ENCODE peak calls at places on chromosomes 16 and 17, in ten cellular contexts. Z is HCT116, P is astrocyte, C is stomach, R is PC-9, H is heart left ventricle, Y is colonic mucosa, Q is lower lobe of right lung, T is uterus, I is fibroblast of lung. F is an unnamed sample.

GRCh38 chr17:17770371-17771059 is 66.3 kb downstream of the SREBF1 start:
- DNase-seq in Q (no peak), H (no peak), Y (no peak), I (no peak), Z (no peak), C (no peak), R (peak; percentile 20), T (no peak), P (no peak), F (no peak)

GRCh38 chr16:65122974-65123845 is 1.3 kb upstream of the CDH11 start:
- DNase-seq in Z (no peak), Y (peak; percentile 56), I (peak; percentile 73), H (peak; percentile 56), P (peak; percentile 56), C (peak; percentile 26), R (no peak), Q (peak; percentile 49), T (peak; percentile 83), F (no peak)

GRCh38 chr17:83083368-83084201 is 4.2 kb downstream of the METRNL start:
- DNase-seq in Y (peak; percentile 58), T (peak; percentile 75), R (peak; percentile 88), I (peak; percentile 99), Z (no peak), Q (no peak), C (no peak), H (no peak), P (peak; percentile 99), F (peak; percentile 70)

GRCh38 chr16:85418978-85419491 is 194.1 kb upstream of the GSE1 start:
- DNase-seq in Q (peak; percentile 35), C (no peak), R (no peak), I (no peak), Z (no peak), Y (no peak), P (no peak), H (peak; percentile 21), T (no peak), F (no peak)

GRCh38 chr17:5680766-5681165 is 96.5 kb upstream of the NLRP1 start:
- DNase-seq in I (no peak), Q (no peak), Z (no peak), P (no peak), H (no peak), R (no peak), T (no peak), Y (no peak), C (no peak), F (no peak)

GRCh38 chr16:54654429-54654828 is 276.2 kb upstream of the IRX5 start:
- DNase-seq in Z (no peak), P (no peak), Q (no peak), I (no peak), C (no peak), H (no peak), Y (no peak), R (no peak), T (no peak), F (no peak)

GRCh38 chr16:58236231-58236690 is 38.4 kb upstream of the CSNK2A2 start:
- DNase-seq in Y (peak; percentile 84), R (no peak), P (peak; percentile 27), H (peak; percentile 72), C (peak; percentile 71), T (peak; percentile 52), Q (peak; percentile 75), I (peak; percentile 44), Z (peak; percentile 57), F (peak; percentile 46)

GRCh38 chr17:27906623-27907022 is 13.5 kb upstream of the LYRM9 start:
- DNase-seq in Y (no peak), Q (no peak), H (no peak), Z (no peak), C (no peak), I (no peak), T (no peak), P (no peak), R (no peak), F (no peak)

GRCh38 chr16:30660424-30661251 is 2.4 kb downstream of the FBRS start:
- DNase-seq in Z (no peak), Q (no peak), I (peak; percentile 41), C (no peak), R (no peak), P (peak; percentile 27), H (no peak), Y (peak; percentile 89), T (no peak), F (peak; percentile 78)

GRCh38 chr17:49229805-49230600 is 584 bp downstream of the PHOSPHO1 start:
- DNase-seq in R (no peak), T (no peak), C (no peak), Y (no peak), H (no peak), Q (peak; percentile 51), Z (no peak), I (no peak), P (no peak), F (no peak)

GRCh38 chr17:28925912-28926365 is 23.1 kb upstream of the DHRS13 start:
- DNase-seq in Z (no peak), Y (no peak), C (no peak), R (peak; percentile 92), H (no peak), T (no peak), Q (no peak), P (peak; percentile 92), I (peak; percentile 93), F (peak; percentile 58)

GRCh38 chr17:7523033-7523432 is 25.8 kb upstream of the TNFSF12 start:
- DNase-seq in P (no peak), Q (peak; percentile 54), I (no peak), Z (peak; percentile 8), T (no peak), C (peak; percentile 43), R (no peak), Y (no peak), H (peak; percentile 38), F (peak; percentile 16)

GRCh38 chr17:77144227-77144626 is 3.5 kb downstream of the SEC14L1 start:
- DNase-seq in T (no peak), R (no peak), C (no peak), Y (no peak), H (no peak), I (no peak), Q (no peak), P (no peak), Z (no peak), F (no peak)

GRCh38 chr17:75412455-75413317 is 7.2 kb upstream of the GRB2 start:
- DNase-seq in R (peak; percentile 43), C (peak; percentile 68), Y (peak; percentile 72), Q (no peak), I (peak; percentile 48), H (no peak), Z (peak; percentile 75), T (peak; percentile 65), P (peak; percentile 37), F (peak; percentile 56)

GRCh38 chr17:40382251-40382650 is 17.7 kb upstream of the GJD3 start:
- DNase-seq in R (no peak), I (peak; percentile 14), Q (no peak), Y (no peak), P (no peak), H (no peak), Z (no peak), C (no peak), T (no peak), F (no peak)

GRCh38 chr17:75514299-75515228 is 773 bp downstream of the CASKIN2 start:
- DNase-seq in H (peak; percentile 64), Q (peak; percentile 57), T (peak; percentile 55), C (no peak), Y (no peak), Z (no peak), P (no peak), R (peak; percentile 85), I (peak; percentile 32), F (no peak)

GRCh38 chr16:66519482-66519881 is 30.4 kb downstream of the TK2 start:
- DNase-seq in H (no peak), P (no peak), C (no peak), T (no peak), Q (no peak), Z (no peak), Y (no peak), I (no peak), R (no peak), F (no peak)

GRCh38 chr16:66517586-66518263 is 32.2 kb downstream of the TK2 start:
- DNase-seq in R (no peak), I (no peak), Q (no peak), Y (no peak), P (no peak), H (peak; percentile 63), Z (no peak), T (no peak), C (no peak), F (no peak)

GRCh38 chr16:66516808-66517585 is 32.9 kb downstream of the TK2 start:
- DNase-seq in R (peak; percentile 98), P (peak; percentile 98), C (peak; percentile 97), I (peak; percentile 99), Q (peak; percentile 96), Y (peak; percentile 99), Z (peak; percentile 94), H (peak; percentile 99), T (peak; percentile 98), F (peak; percentile 69)

GRCh38 chr16:66515543-66516171 is 34.3 kb downstream of the TK2 start:
- DNase-seq in C (no peak), Q (no peak), I (peak; percentile 84), Z (no peak), R (no peak), T (no peak), Y (no peak), H (no peak), P (peak; percentile 74), F (no peak)

GRCh38 chr16:66516172-66516807 is 33.6 kb downstream of the TK2 start:
- DNase-seq in Q (no peak), T (no peak), P (no peak), Z (no peak), R (no peak), I (peak; percentile 11), C (no peak), Y (no peak), H (no peak), F (no peak)
- H3K4me1 ChIP-seq in Q (peaks cover 82% of the 10 kb centered on the region), T (peaks cover 6% of the 10 kb centered on the region), P (peaks cover 56% of the 10 kb centered on the region), Z (peaks cover 55% of the 10 kb centered on the region), R (peaks cover 78% of the 10 kb centered on the region), I (peaks cover 41% of the 10 kb centered on the region), C (peaks cover 82% of the 10 kb centered on the region), Y (peaks cover 18% of the 10 kb centered on the region), H (peaks cover 87% of the 10 kb centered on the region), F (peaks cover 47% of the 10 kb centered on the region)

GRCh38 chr17:58416937-58417299 is 416 bp downstream of the RNF43 start:
- DNase-seq in R (no peak), P (no peak), C (no peak), Z (no peak), Q (no peak), T (no peak), Y (no peak), I (no peak), H (no peak), F (no peak)
- H3K4me3 ChIP-seq in R (peak overlapping the region; percentile 30), P (peak overlapping the region; percentile 41), C (peak overlapping the region; percentile 26), Z (peak overlapping the region; percentile 68), Q (peak overlapping the region; percentile 48), T (no peak overlapping the region), Y (peak overlapping the region; percentile 36), I (no peak overlapping the region), H (peak overlapping the region; percentile 28), F (no peak overlapping the region)

GRCh38 chr16:577796-578195 is 8.0 kb downstream of the PIGQ start:
- DNase-seq in R (no peak), C (no peak), P (no peak), Z (no peak), H (no peak), I (no peak), Y (no peak), Q (no peak), T (no peak), F (no peak)
- H3K36me3 ChIP-seq in R (no peaks in the 10 kb centered on the region), C (peaks cover 11% of the 10 kb centered on the region), P (peaks cover 5% of the 10 kb centered on the region), Z (no peaks in the 10 kb centered on the region), H (peaks cover 10% of the 10 kb centered on the region), I (peaks cover 8% of the 10 kb centered on the region), Y (no peaks in the 10 kb centered on the region), Q (peaks cover 29% of the 10 kb centered on the region), T (no peaks in the 10 kb centered on the region), F (no peaks in the 10 kb centered on the region)

GRCh38 chr16:9680968-9681367 is 501.3 kb downstream of the GRIN2A start:
- DNase-seq in I (no peak), R (no peak), Q (no peak), C (no peak), T (no peak), P (no peak), Y (no peak), Z (no peak), H (no peak), F (no peak)
- H3K4me1 ChIP-seq in I (no peaks in the 10 kb centered on the region), R (no peaks in the 10 kb centered on the region), Q (no peaks in the 10 kb centered on the region), C (no peaks in the 10 kb centered on the region), T (no peaks in the 10 kb centered on the region), P (no peaks in the 10 kb centered on the region), Y (no peaks in the 10 kb centered on the region), Z (no peaks in the 10 kb centered on the region), H (no peaks in the 10 kb centered on the region), F (no peaks in the 10 kb centered on the region)

F was measured in CD8-positive, alpha-beta T cell.